ENCODE peak calls at places on chromosomes 12 and 14, in eight cellular contexts. H is upper lobe of left lung, Y is ovary, B is Panc1, A is kidney, Q is PC-3, Z is hepatocyte, N is A549. O is an unnamed sample.

GRCh38 chr12:77152623-77153193 is 87.3 kb upstream of the E2F7 start:
- DNase-seq in H (no peak), Y (peak; percentile 19), B (peak; percentile 18), A (no peak), Q (peak; percentile 63), Z (peak; percentile 59), N (peak; percentile 31), O (no peak)

GRCh38 chr12:42482820-42483533 is 106.6 kb downstream of the PRICKLE1 start:
- DNase-seq in H (peak; percentile 96), Y (peak; percentile 80), B (no peak), A (peak; percentile 91), Q (peak; percentile 73), Z (peak; percentile 91), N (peak; percentile 67), O (peak; percentile 79)

GRCh38 chr12:46153267-46153872 is 115.5 kb downstream of the SLC38A1 start:
- DNase-seq in H (no peak), Y (no peak), B (no peak), A (no peak), Q (peak; percentile 56), Z (peak; percentile 26), N (peak; percentile 49), O (no peak)

GRCh38 chr14:25788252-25788651 is 738.3 kb upstream of the STXBP6 start:
- DNase-seq in H (no peak), Y (no peak), B (no peak), A (no peak), Q (no peak), Z (no peak), N (no peak), O (no peak)

GRCh38 chr12:11756022-11756421 is 106.5 kb downstream of the ETV6 start:
- DNase-seq in H (no peak), Y (no peak), B (no peak), A (no peak), Q (no peak), Z (no peak), N (no peak), O (no peak)

GRCh38 chr12:131525795-131526508 is 184.9 kb upstream of the SFSWAP start:
- DNase-seq in H (peak; percentile 68), Y (no peak), B (no peak), A (no peak), Q (no peak), Z (no peak), N (no peak), O (no peak)

GRCh38 chr14:38127784-38128183 is 79.9 kb upstream of the SSTR1 start:
- DNase-seq in H (no peak), Y (no peak), B (no peak), A (no peak), Q (no peak), Z (no peak), N (no peak), O (no peak)

GRCh38 chr14:24607635-24608492 is 1.6 kb downstream of the GZMH start:
- DNase-seq in H (no peak), Y (no peak), B (no peak), A (no peak), Q (no peak), Z (no peak), N (no peak), O (no peak)

GRCh38 chr12:26863515-26863914 is 30.5 kb upstream of the ITPR2 start:
- DNase-seq in H (no peak), Y (no peak), B (no peak), A (no peak), Q (peak; percentile 28), Z (no peak), N (peak; percentile 18), O (no peak)

GRCh38 chr12:22828059-22828458 is 203.1 kb downstream of the ETNK1 start:
- DNase-seq in H (no peak), Y (no peak), B (no peak), A (no peak), Q (peak; percentile 15), Z (no peak), N (no peak), O (no peak)

GRCh38 chr14:93629636-93630035 is 158.6 kb downstream of the PRIMA1 start:
- DNase-seq in H (no peak), Y (no peak), B (no peak), A (no peak), Q (no peak), Z (no peak), N (no peak), O (no peak)

GRCh38 chr14:59507063-59507751 is 22.9 kb downstream of the JKAMP start:
- DNase-seq in H (no peak), Y (peak; percentile 37), B (peak; percentile 55), A (no peak), Q (peak; percentile 95), Z (peak; percentile 78), N (peak; percentile 63), O (no peak)

GRCh38 chr12:94277426-94278000 is 129.1 kb downstream of the PLXNC1 start:
- DNase-seq in H (no peak), Y (no peak), B (no peak), A (no peak), Q (no peak), Z (no peak), N (no peak), O (no peak)

GRCh38 chr12:98821232-98821631 is 176.1 kb downstream of the APAF1 start:
- DNase-seq in H (no peak), Y (no peak), B (no peak), A (no peak), Q (no peak), Z (no peak), N (no peak), O (no peak)

GRCh38 chr12:129903092-129903945 is 506 bp downstream of the TMEM132D start:
- DNase-seq in H (peak; percentile 78), Y (no peak), B (no peak), A (peak; percentile 54), Q (no peak), Z (peak; percentile 13), N (no peak), O (no peak)

GRCh38 chr12:12901158-12901791 is 9.9 kb downstream of the GPRC5A start:
- DNase-seq in H (no peak), Y (peak; percentile 84), B (no peak), A (no peak), Q (peak; percentile 80), Z (peak; percentile 87), N (peak; percentile 87), O (peak; percentile 71)

GRCh38 chr14:57254884-57255283 is 13.8 kb downstream of the EXOC5 start:
- DNase-seq in H (no peak), Y (no peak), B (no peak), A (no peak), Q (no peak), Z (no peak), N (no peak), O (no peak)

GRCh38 chr12:132840536-132840935 is 11.9 kb upstream of the GOLGA3 start:
- DNase-seq in H (no peak), Y (no peak), B (no peak), A (no peak), Q (no peak), Z (no peak), N (no peak), O (no peak)

GRCh38 chr12:78864483-78865296 is at the start of gene SYT1:
- DNase-seq in H (peak; percentile 72), Y (peak; percentile 76), B (no peak), A (peak; percentile 83), Q (peak; percentile 76), Z (peak; percentile 72), N (peak; percentile 96), O (peak; percentile 59)
- H3K27ac ChIP-seq in H (no peak within 1 kb of the TSS), Y (no peak within 1 kb of the TSS), B (peak within 1 kb of the TSS; percentile 39), A (no peak within 1 kb of the TSS), Q (no peak within 1 kb of the TSS), Z (peak within 1 kb of the TSS; percentile 24), N (peak within 1 kb of the TSS; percentile 98), O (no peak within 1 kb of the TSS)

DNA sequence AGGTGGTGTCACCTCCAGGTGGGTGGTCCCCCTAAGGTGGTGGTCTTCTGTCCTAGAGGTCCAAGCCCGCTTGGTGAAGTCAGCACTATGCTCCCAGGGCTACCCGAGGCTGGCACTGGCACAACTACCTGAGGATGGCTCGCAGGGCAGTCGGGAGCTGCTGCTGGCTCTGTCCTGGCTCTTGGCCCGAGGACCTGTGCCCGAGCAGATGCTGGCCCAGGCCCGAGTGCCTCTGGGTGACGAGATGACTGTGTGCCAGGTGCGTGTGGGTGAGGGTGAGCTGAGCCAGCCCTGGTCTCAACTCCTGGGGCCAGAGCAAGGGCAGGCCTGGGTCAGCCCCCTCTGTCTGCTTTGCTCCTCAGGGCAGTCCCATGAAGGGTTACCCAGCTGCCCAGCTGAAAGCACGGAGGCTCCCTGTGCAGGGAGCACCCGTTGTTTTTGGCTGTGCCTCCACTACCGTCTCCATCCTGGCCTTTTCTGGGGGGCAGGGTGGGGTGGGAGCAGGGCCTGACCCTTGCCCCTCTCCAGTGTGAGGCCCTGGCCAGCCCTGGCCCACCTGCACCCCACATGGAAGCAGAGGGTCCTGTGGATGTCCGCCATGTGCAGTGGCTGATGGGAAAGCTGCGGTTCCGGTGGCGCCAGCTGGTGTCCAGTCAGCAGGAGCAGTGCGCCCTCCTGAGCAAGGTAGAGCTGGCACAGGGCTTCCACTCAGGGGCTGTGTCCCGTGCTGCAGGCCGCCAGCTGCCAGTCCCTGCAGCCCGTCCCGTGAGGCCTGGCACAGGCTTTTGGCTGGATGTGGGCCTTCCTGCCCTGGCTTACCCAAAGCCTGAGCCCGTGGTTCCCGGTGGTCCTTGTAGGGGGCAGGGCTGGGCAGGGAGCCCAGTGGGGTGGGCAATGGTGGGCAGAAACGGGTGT is 1.3 kb downstream of the TEDC1 start:
- DNase-seq in H (peak; percentile 83), Y (no peak), B (no peak), A (peak; percentile 87), Q (no peak), Z (peak; percentile 5), N (peak; percentile 20), O (peak; percentile 8)
- H3K4me3 ChIP-seq in H (peak overlapping the region; percentile 69), Y (no peak overlapping the region), B (peak overlapping the region; percentile 58), A (no peak overlapping the region), Q (peak overlapping the region; percentile 81), Z (no peak overlapping the region), N (peak overlapping the region; percentile 74), O (peak overlapping the region; percentile 90)

DNA sequence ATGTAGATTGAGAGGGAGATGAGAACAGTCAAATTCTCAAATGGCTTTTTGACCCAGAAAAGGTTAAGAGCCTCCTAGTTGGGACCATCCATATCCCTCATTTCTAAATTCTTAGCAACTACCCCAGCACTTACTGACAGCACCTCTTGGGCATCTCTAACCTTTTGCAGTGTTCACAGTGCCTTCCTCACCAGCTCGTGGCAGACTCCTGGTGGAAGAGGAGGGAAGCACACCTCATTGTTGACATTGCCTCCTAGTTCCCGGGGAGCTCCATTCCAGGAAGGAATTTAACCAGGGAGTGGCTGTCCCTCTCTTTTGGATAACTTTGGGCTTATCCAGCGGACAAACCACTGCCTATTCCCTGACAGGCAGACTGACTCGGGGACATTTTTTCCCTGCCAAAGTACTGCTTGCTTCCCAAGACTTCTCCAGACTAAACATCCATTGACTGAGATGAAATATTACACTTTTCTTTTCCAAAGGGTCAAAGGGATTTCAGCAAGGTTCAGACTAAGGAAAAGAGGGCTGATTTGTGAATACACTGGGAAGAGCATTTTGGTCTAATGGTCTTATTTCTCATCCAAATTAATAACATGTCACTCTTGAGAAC is 9.0 kb upstream of the OR6J1 start:
- DNase-seq in H (no peak), Y (peak; percentile 56), B (no peak), A (no peak), Q (peak; percentile 93), Z (peak; percentile 80), N (peak; percentile 83), O (peak; percentile 71)
- TF ChIP-seq CTCF in H (peak; percentile 90), Y (peak; percentile 22), B (peak; percentile 81), A (peak; percentile 86), Q (peak; percentile 92), Z (peak; percentile 67), N (peak; percentile 82), O (peak; percentile 67)

GRCh38 chr12:111396726-111397445 is 8.8 kb upstream of the SH2B3 start:
- DNase-seq in H (peak; percentile 98), Y (peak; percentile 81), B (peak; percentile 56), A (peak; percentile 97), Q (peak; percentile 89), Z (peak; percentile 93), N (peak; percentile 87), O (no peak)
- H3K27ac ChIP-seq in H (peak overlapping the region; percentile 77), Y (no peak overlapping the region), B (peak overlapping the region; percentile 82), A (no peak overlapping the region), Q (peak overlapping the region; percentile 65), Z (no peak overlapping the region), N (peak overlapping the region; percentile 66), O (peak overlapping the region; percentile 47)